ENCODE peak calls at places on chromosome 18, in ten cellular contexts. One of them, this sample, is unnamed.

GRCh38 chr18:50663626-50664441 is 103.9 kb downstream of the MAPK4 start:
- DNase-seq in OCI-LY7: no peak
- DNase-seq in spleen: no peak
- DNase-seq in astrocyte of the spinal cord: no peak
- DNase-seq in type B pancreatic cell: no peak
- DNase-seq in HFF-Myc: no peak
- DNase-seq in cardiac fibroblast: no peak
- DNase-seq in foreskin fibroblast: no peak
- DNase-seq in fibroblast of lung: no peak
- DNase-seq in coronary artery: peak
- DNase-seq in this sample: no peak

GRCh38 chr18:47944972-47945843 is 14.7 kb upstream of the SMAD2 start:
- DNase-seq in HFF-Myc: no peak
- DNase-seq in cardiac fibroblast: peak
- DNase-seq in coronary artery: no peak
- DNase-seq in OCI-LY7: no peak
- DNase-seq in type B pancreatic cell: no peak
- DNase-seq in astrocyte of the spinal cord: peak
- DNase-seq in spleen: no peak
- DNase-seq in fibroblast of lung: peak
- DNase-seq in foreskin fibroblast: peak
- DNase-seq in this sample: no peak

GRCh38 chr18:59718108-59719057 is 21.2 kb upstream of the CCBE1 start:
- DNase-seq in type B pancreatic cell: no peak
- DNase-seq in OCI-LY7: no peak
- DNase-seq in fibroblast of lung: peak
- DNase-seq in astrocyte of the spinal cord: peak
- DNase-seq in spleen: no peak
- DNase-seq in foreskin fibroblast: peak
- DNase-seq in coronary artery: no peak
- DNase-seq in cardiac fibroblast: peak
- DNase-seq in HFF-Myc: peak
- DNase-seq in this sample: peak

GRCh38 chr18:51522338-51522737 is 324.9 kb upstream of the MEX3C start:
- DNase-seq in fibroblast of lung: no peak
- DNase-seq in OCI-LY7: no peak
- DNase-seq in cardiac fibroblast: no peak
- DNase-seq in foreskin fibroblast: no peak
- DNase-seq in astrocyte of the spinal cord: no peak
- DNase-seq in coronary artery: no peak
- DNase-seq in type B pancreatic cell: no peak
- DNase-seq in HFF-Myc: no peak
- DNase-seq in spleen: no peak
- DNase-seq in this sample: no peak

GRCh38 chr18:77055429-77056310 is 76.9 kb downstream of the MBP start:
- DNase-seq in cardiac fibroblast: no peak
- DNase-seq in OCI-LY7: peak
- DNase-seq in type B pancreatic cell: no peak
- DNase-seq in fibroblast of lung: no peak
- DNase-seq in spleen: peak
- DNase-seq in astrocyte of the spinal cord: peak
- DNase-seq in HFF-Myc: no peak
- DNase-seq in foreskin fibroblast: peak
- DNase-seq in coronary artery: no peak
- DNase-seq in this sample: no peak

GRCh38 chr18:12659904-12660605 is 2.1 kb upstream of the SPIRE1 start:
- DNase-seq in cardiac fibroblast: peak
- DNase-seq in spleen: no peak
- DNase-seq in coronary artery: no peak
- DNase-seq in OCI-LY7: peak
- DNase-seq in foreskin fibroblast: peak
- DNase-seq in astrocyte of the spinal cord: peak
- DNase-seq in type B pancreatic cell: no peak
- DNase-seq in HFF-Myc: no peak
- DNase-seq in fibroblast of lung: peak
- DNase-seq in this sample: peak

GRCh38 chr18:58249677-58250076 is 205.7 kb downstream of the NEDD4L start:
- DNase-seq in OCI-LY7: no peak
- DNase-seq in HFF-Myc: peak
- DNase-seq in spleen: no peak
- DNase-seq in astrocyte of the spinal cord: no peak
- DNase-seq in foreskin fibroblast: peak
- DNase-seq in cardiac fibroblast: no peak
- DNase-seq in type B pancreatic cell: no peak
- DNase-seq in fibroblast of lung: no peak
- DNase-seq in coronary artery: no peak
- DNase-seq in this sample: peak

GRCh38 chr18:34803877-34804276 is 93.8 kb downstream of the DTNA start:
- DNase-seq in fibroblast of lung: no peak
- DNase-seq in foreskin fibroblast: no peak
- DNase-seq in HFF-Myc: no peak
- DNase-seq in type B pancreatic cell: no peak
- DNase-seq in coronary artery: no peak
- DNase-seq in astrocyte of the spinal cord: no peak
- DNase-seq in spleen: no peak
- DNase-seq in cardiac fibroblast: no peak
- DNase-seq in OCI-LY7: no peak
- DNase-seq in this sample: no peak

GRCh38 chr18:59139291-59139614 is 431 bp upstream of the SEC11C start:
- DNase-seq in foreskin fibroblast: peak
- DNase-seq in astrocyte of the spinal cord: no peak
- DNase-seq in type B pancreatic cell: peak
- DNase-seq in spleen: peak
- DNase-seq in OCI-LY7: peak
- DNase-seq in HFF-Myc: no peak
- DNase-seq in coronary artery: no peak
- DNase-seq in cardiac fibroblast: peak
- DNase-seq in fibroblast of lung: peak
- DNase-seq in this sample: peak

GRCh38 chr18:13530879-13531387 is 195.4 kb downstream of the FAM210A start:
- DNase-seq in foreskin fibroblast: peak
- DNase-seq in OCI-LY7: peak
- DNase-seq in HFF-Myc: peak
- DNase-seq in type B pancreatic cell: no peak
- DNase-seq in astrocyte of the spinal cord: peak
- DNase-seq in spleen: no peak
- DNase-seq in fibroblast of lung: peak
- DNase-seq in cardiac fibroblast: peak
- DNase-seq in coronary artery: peak
- DNase-seq in this sample: peak

GRCh38 chr18:13613099-13613498 is 113.3 kb downstream of the FAM210A start:
- DNase-seq in cardiac fibroblast: no peak
- DNase-seq in type B pancreatic cell: no peak
- DNase-seq in HFF-Myc: no peak
- DNase-seq in spleen: no peak
- DNase-seq in fibroblast of lung: no peak
- DNase-seq in foreskin fibroblast: no peak
- DNase-seq in coronary artery: no peak
- DNase-seq in astrocyte of the spinal cord: no peak
- DNase-seq in OCI-LY7: peak
- DNase-seq in this sample: no peak

GRCh38 chr18:64693756-64694155 is 544.9 kb upstream of the LINC00305 start:
- DNase-seq in cardiac fibroblast: no peak
- DNase-seq in HFF-Myc: no peak
- DNase-seq in type B pancreatic cell: no peak
- DNase-seq in OCI-LY7: no peak
- DNase-seq in foreskin fibroblast: no peak
- DNase-seq in astrocyte of the spinal cord: peak
- DNase-seq in coronary artery: no peak
- DNase-seq in spleen: no peak
- DNase-seq in fibroblast of lung: peak
- DNase-seq in this sample: no peak

GRCh38 chr18:23619388-23619873 is 33.1 kb upstream of the NPC1 start:
- DNase-seq in coronary artery: no peak
- DNase-seq in OCI-LY7: no peak
- DNase-seq in spleen: peak
- DNase-seq in foreskin fibroblast: peak
- DNase-seq in astrocyte of the spinal cord: peak
- DNase-seq in fibroblast of lung: peak
- DNase-seq in HFF-Myc: no peak
- DNase-seq in type B pancreatic cell: no peak
- DNase-seq in cardiac fibroblast: peak
- DNase-seq in this sample: no peak

GRCh38 chr18:7273301-7273911 is 42.5 kb downstream of the LRRC30 start:
- DNase-seq in cardiac fibroblast: peak
- DNase-seq in OCI-LY7: no peak
- DNase-seq in fibroblast of lung: peak
- DNase-seq in foreskin fibroblast: peak
- DNase-seq in astrocyte of the spinal cord: peak
- DNase-seq in spleen: peak
- DNase-seq in coronary artery: peak
- DNase-seq in type B pancreatic cell: no peak
- DNase-seq in HFF-Myc: peak
- DNase-seq in this sample: no peak

GRCh38 chr18:62938006-62938405 is 222.7 kb downstream of the PHLPP1 start:
- DNase-seq in fibroblast of lung: peak
- DNase-seq in spleen: no peak
- DNase-seq in type B pancreatic cell: no peak
- DNase-seq in coronary artery: no peak
- DNase-seq in HFF-Myc: no peak
- DNase-seq in astrocyte of the spinal cord: no peak
- DNase-seq in foreskin fibroblast: peak
- DNase-seq in OCI-LY7: no peak
- DNase-seq in cardiac fibroblast: peak
- DNase-seq in this sample: no peak

GRCh38 chr18:62933261-62933887 is 218.0 kb downstream of the PHLPP1 start:
- DNase-seq in cardiac fibroblast: no peak
- DNase-seq in foreskin fibroblast: no peak
- DNase-seq in HFF-Myc: no peak
- DNase-seq in fibroblast of lung: no peak
- DNase-seq in OCI-LY7: no peak
- DNase-seq in type B pancreatic cell: no peak
- DNase-seq in spleen: no peak
- DNase-seq in astrocyte of the spinal cord: no peak
- DNase-seq in coronary artery: no peak
- DNase-seq in this sample: no peak

GRCh38 chr18:62937065-62937464 is 221.7 kb downstream of the PHLPP1 start:
- DNase-seq in fibroblast of lung: no peak
- DNase-seq in astrocyte of the spinal cord: no peak
- DNase-seq in spleen: no peak
- DNase-seq in HFF-Myc: no peak
- DNase-seq in coronary artery: no peak
- DNase-seq in OCI-LY7: no peak
- DNase-seq in foreskin fibroblast: peak
- DNase-seq in cardiac fibroblast: peak
- DNase-seq in type B pancreatic cell: no peak
- DNase-seq in this sample: no peak

GRCh38 chr18:62938451-62938850 is 223.1 kb downstream of the PHLPP1 start:
- DNase-seq in HFF-Myc: no peak
- DNase-seq in fibroblast of lung: no peak
- DNase-seq in cardiac fibroblast: no peak
- DNase-seq in type B pancreatic cell: no peak
- DNase-seq in OCI-LY7: peak
- DNase-seq in foreskin fibroblast: no peak
- DNase-seq in spleen: no peak
- DNase-seq in coronary artery: no peak
- DNase-seq in astrocyte of the spinal cord: no peak
- DNase-seq in this sample: no peak

DNA sequence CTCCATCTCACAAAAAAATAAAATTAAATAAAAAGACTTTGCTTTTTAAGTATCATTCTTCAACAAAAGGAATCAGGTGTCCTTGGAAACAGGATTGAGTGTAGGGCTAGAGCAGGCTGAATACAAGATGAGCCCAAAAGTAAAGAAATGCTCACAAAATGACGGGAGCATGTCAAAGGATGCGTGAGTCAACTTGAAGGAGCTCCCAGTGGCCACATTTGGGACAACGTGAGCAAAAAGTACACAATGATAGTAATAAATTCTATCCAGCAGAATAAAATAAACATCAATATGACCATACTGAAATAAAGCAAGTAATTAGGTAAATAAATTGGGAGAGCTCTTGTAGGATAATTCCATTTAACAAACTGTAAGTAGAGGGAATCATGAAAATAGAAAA is 220.7 kb downstream of the PHLPP1 start:
- DNase-seq in OCI-LY7: no peak
- DNase-seq in type B pancreatic cell: no peak
- DNase-seq in astrocyte of the spinal cord: no peak
- DNase-seq in foreskin fibroblast: no peak
- DNase-seq in fibroblast of lung: no peak
- DNase-seq in HFF-Myc: no peak
- DNase-seq in cardiac fibroblast: no peak
- DNase-seq in spleen: no peak
- DNase-seq in coronary artery: no peak
- DNase-seq in this sample: no peak
- TF ChIP-seq CTCF in OCI-LY7: no peak
- TF ChIP-seq CTCF in type B pancreatic cell: no peak
- TF ChIP-seq CTCF in astrocyte of the spinal cord: no peak
- TF ChIP-seq CTCF in foreskin fibroblast: no peak
- TF ChIP-seq CTCF in fibroblast of lung: no peak
- TF ChIP-seq CTCF in HFF-Myc: no peak
- TF ChIP-seq CTCF in cardiac fibroblast: no peak
- TF ChIP-seq CTCF in spleen: no peak
- TF ChIP-seq CTCF in coronary artery: no peak
- TF ChIP-seq CTCF in this sample: no peak

GRCh38 chr18:36075862-36076587 is 8.7 kb upstream of the RPRD1A start:
- DNase-seq in coronary artery: no peak
- DNase-seq in cardiac fibroblast: peak
- DNase-seq in HFF-Myc: peak
- DNase-seq in spleen: no peak
- DNase-seq in astrocyte of the spinal cord: peak
- DNase-seq in foreskin fibroblast: peak
- DNase-seq in type B pancreatic cell: no peak
- DNase-seq in OCI-LY7: no peak
- DNase-seq in fibroblast of lung: peak
- DNase-seq in this sample: peak
- TF ChIP-seq CTCF in coronary artery: no peak
- TF ChIP-seq CTCF in cardiac fibroblast: no peak
- TF ChIP-seq CTCF in HFF-Myc: no peak
- TF ChIP-seq CTCF in spleen: no peak
- TF ChIP-seq CTCF in astrocyte of the spinal cord: no peak
- TF ChIP-seq CTCF in foreskin fibroblast: no peak
- TF ChIP-seq CTCF in type B pancreatic cell: no peak
- TF ChIP-seq CTCF in OCI-LY7: no peak
- TF ChIP-seq CTCF in fibroblast of lung: no peak
- TF ChIP-seq CTCF in this sample: no peak

DNA sequence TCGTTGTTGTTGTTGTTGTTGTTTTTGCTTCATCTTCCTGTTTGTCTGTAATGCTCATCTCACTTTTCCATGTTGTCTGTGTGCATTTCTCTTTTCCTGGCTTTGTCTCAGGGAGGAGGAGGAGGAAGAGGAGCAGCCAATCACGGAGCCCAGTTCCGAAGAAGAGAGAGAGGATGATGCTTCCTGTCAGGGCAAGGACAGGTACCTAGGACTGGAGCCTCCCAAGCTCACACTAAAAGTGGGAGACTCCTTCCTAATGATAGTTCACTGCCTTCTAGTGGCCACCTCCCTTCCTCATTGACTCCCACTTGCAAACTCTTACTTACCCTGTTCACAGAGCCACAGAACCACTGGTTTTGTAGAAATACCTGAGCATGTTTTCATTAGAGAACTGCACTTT is 179.6 kb downstream of the TPGS2 start:
- DNase-seq in astrocyte of the spinal cord: no peak
- DNase-seq in foreskin fibroblast: no peak
- DNase-seq in fibroblast of lung: no peak
- DNase-seq in coronary artery: no peak
- DNase-seq in cardiac fibroblast: no peak
- DNase-seq in spleen: no peak
- DNase-seq in OCI-LY7: no peak
- DNase-seq in type B pancreatic cell: peak
- DNase-seq in HFF-Myc: no peak
- DNase-seq in this sample: no peak
- TF ChIP-seq CTCF in astrocyte of the spinal cord: no peak
- TF ChIP-seq CTCF in foreskin fibroblast: no peak
- TF ChIP-seq CTCF in fibroblast of lung: no peak
- TF ChIP-seq CTCF in coronary artery: no peak
- TF ChIP-seq CTCF in cardiac fibroblast: no peak
- TF ChIP-seq CTCF in spleen: no peak
- TF ChIP-seq CTCF in OCI-LY7: no peak
- TF ChIP-seq CTCF in type B pancreatic cell: no peak
- TF ChIP-seq CTCF in HFF-Myc: no peak
- TF ChIP-seq CTCF in this sample: no peak

GRCh38 chr18:27005589-27005988 is 140.1 kb upstream of the AQP4 start:
- DNase-seq in HFF-Myc: no peak
- DNase-seq in OCI-LY7: peak
- DNase-seq in fibroblast of lung: no peak
- DNase-seq in coronary artery: no peak
- DNase-seq in cardiac fibroblast: peak
- DNase-seq in spleen: no peak
- DNase-seq in astrocyte of the spinal cord: peak
- DNase-seq in foreskin fibroblast: peak
- DNase-seq in type B pancreatic cell: no peak
- DNase-seq in this sample: no peak
- TF ChIP-seq CTCF in HFF-Myc: peak
- TF ChIP-seq CTCF in OCI-LY7: peak
- TF ChIP-seq CTCF in fibroblast of lung: peak
- TF ChIP-seq CTCF in coronary artery: no peak
- TF ChIP-seq CTCF in cardiac fibroblast: peak
- TF ChIP-seq CTCF in spleen: no peak
- TF ChIP-seq CTCF in astrocyte of the spinal cord: peak
- TF ChIP-seq CTCF in foreskin fibroblast: peak
- TF ChIP-seq CTCF in type B pancreatic cell: peak
- TF ChIP-seq CTCF in this sample: peak

This sample was measured in AG09319.